ENCODE peak calls at places on chromosomes 5 and 9, in ten cellular contexts. D, N, V, H, R, T, X, Z, B and A are unnamed samples.

GRCh38 chr9:78132688-78133033 is 101.0 kb upstream of the GNAQ start:
- DNase-seq in B (peak; percentile 16), R (no peak), N (no peak), Z (no peak), X (no peak), T (no peak), D (peak; percentile 43), V (no peak), H (no peak), A (no peak)

GRCh38 chr5:174453690-174454089 is 270.7 kb upstream of the MSX2 start:
- DNase-seq in D (no peak), B (no peak), X (no peak), R (no peak), H (peak; percentile 25), Z (no peak), N (no peak), T (no peak), V (no peak), A (no peak)

GRCh38 chr9:18023332-18023731 is 444.5 kb downstream of the SH3GL2 start:
- DNase-seq in X (no peak), D (no peak), H (no peak), T (no peak), N (no peak), V (no peak), Z (no peak), B (no peak), R (no peak), A (no peak)

GRCh38 chr5:132387649-132388117 is 18.2 kb downstream of the SLC22A5 start:
- DNase-seq in X (peak; percentile 54), N (peak; percentile 75), T (peak; percentile 65), V (peak; percentile 96), D (no peak), H (peak; percentile 21), R (peak; percentile 63), Z (peak; percentile 81), B (no peak), A (peak; percentile 73)

GRCh38 chr5:143016777-143017374 is 246.7 kb downstream of the ARHGAP26 start:
- DNase-seq in Z (no peak), D (peak; percentile 72), X (no peak), V (no peak), R (no peak), N (no peak), B (no peak), H (peak; percentile 30), T (no peak), A (peak; percentile 50)

GRCh38 chr9:131393622-131394463 is at the start of gene PRRC2B:
- DNase-seq in T (peak; percentile 31), B (peak; percentile 84), N (peak; percentile 69), R (peak; percentile 89), X (peak; percentile 84), D (peak; percentile 87), V (peak; percentile 49), H (peak; percentile 99), Z (peak; percentile 87), A (peak; percentile 89)

GRCh38 chr5:173278172-173278571 is 43.2 kb upstream of the NKX2-5 start:
- DNase-seq in R (no peak), D (no peak), N (no peak), H (no peak), T (no peak), V (no peak), B (no peak), Z (no peak), X (no peak), A (no peak)

GRCh38 chr9:84153885-84154284 is 173.3 kb downstream of the RMI1 start:
- DNase-seq in Z (no peak), H (no peak), X (no peak), T (no peak), R (peak; percentile 41), B (no peak), N (no peak), V (no peak), D (no peak), A (no peak)

GRCh38 chr5:142009886-142010285 is 2.9 kb downstream of the GNPDA1 start:
- DNase-seq in N (no peak), Z (no peak), R (no peak), X (no peak), V (no peak), B (no peak), T (no peak), H (no peak), D (no peak), A (no peak)

GRCh38 chr5:79642210-79642609 is 30.0 kb downstream of the TENT2 start:
- DNase-seq in N (no peak), R (no peak), H (no peak), Z (no peak), B (no peak), V (no peak), D (no peak), T (no peak), X (no peak), A (no peak)

GRCh38 chr5:159628703-159629102 is 287.6 kb upstream of the ADRA1B start:
- DNase-seq in N (no peak), T (no peak), R (no peak), B (no peak), V (no peak), D (no peak), H (no peak), X (no peak), Z (no peak), A (no peak)

GRCh38 chr5:81134566-81134965 is 98.6 kb upstream of the CKMT2 start:
- DNase-seq in T (no peak), X (no peak), B (no peak), Z (no peak), H (no peak), R (no peak), V (no peak), D (no peak), N (no peak), A (no peak)

GRCh38 chr9:71303351-71303750 is 181.9 kb upstream of the TRPM3 start:
- DNase-seq in T (no peak), B (no peak), Z (no peak), V (no peak), H (no peak), X (no peak), N (no peak), R (no peak), D (no peak), A (no peak)

GRCh38 chr9:96603305-96604004 is 16.2 kb downstream of the CDC14B start:
- DNase-seq in R (no peak), H (no peak), X (no peak), B (no peak), N (no peak), D (no peak), Z (no peak), T (no peak), V (no peak), A (no peak)

GRCh38 chr9:97985058-97985861 is 2.1 kb downstream of the ANP32B start:
- DNase-seq in N (peak; percentile 14), Z (peak; percentile 40), R (peak; percentile 32), H (no peak), T (no peak), B (peak; percentile 63), D (peak; percentile 72), V (peak; percentile 40), X (no peak), A (peak; percentile 44)

GRCh38 chr5:92644271-92644886 is 936.6 kb downstream of the NR2F1-AS1 start:
- DNase-seq in B (no peak), H (no peak), T (no peak), N (no peak), R (no peak), V (no peak), D (no peak), X (no peak), Z (no peak), A (no peak)

GRCh38 chr5:122095158-122095557 is 17.1 kb upstream of the LOX start:
- DNase-seq in T (no peak), H (no peak), R (no peak), V (no peak), X (no peak), D (no peak), B (no peak), N (no peak), Z (no peak), A (no peak)

GRCh38 chr5:9564752-9565151 is 18.9 kb upstream of the SEMA5A start:
- DNase-seq in H (no peak), R (no peak), T (no peak), B (no peak), N (no peak), Z (no peak), V (no peak), D (no peak), X (no peak), A (no peak)

GRCh38 chr5:4363045-4363444 is 767.4 kb downstream of the IRX1 start:
- DNase-seq in X (no peak), Z (no peak), T (no peak), N (no peak), H (no peak), V (no peak), B (no peak), R (no peak), D (no peak), A (no peak)

GRCh38 chr5:127203818-127204217 is 86.8 kb upstream of the MEGF10 start:
- DNase-seq in X (no peak), N (no peak), Z (no peak), T (no peak), V (peak; percentile 90), H (no peak), B (no peak), R (no peak), D (no peak), A (no peak)

GRCh38 chr5:149543361-149544198 is 7.7 kb downstream of the CSNK1A1 start:
- DNase-seq in N (no peak), T (no peak), H (no peak), Z (no peak), V (no peak), B (no peak), R (no peak), D (no peak), X (no peak), A (no peak)

GRCh38 chr5:177496111-177497010 is 1.0 kb downstream of the PDLIM7 start:
- DNase-seq in R (peak; percentile 51), N (peak; percentile 56), V (peak; percentile 78), Z (peak; percentile 86), T (peak; percentile 86), B (no peak), D (peak; percentile 54), X (no peak), H (peak; percentile 83), A (peak; percentile 65)
- TF ChIP-seq CTCF in R (no peak), N (no peak), V (peak; percentile 64), Z (peak; percentile 13), T (peak; percentile 48), B (no peak), D (peak; percentile 39), X (no peak), H (peak; percentile 45), A (no peak)

GRCh38 chr9:68896495-68896894 is 117.4 kb downstream of the PRKACG start:
- DNase-seq in N (no peak), X (no peak), R (no peak), V (no peak), D (no peak), H (no peak), Z (no peak), B (no peak), T (no peak), A (no peak)
- H3K4me1 ChIP-seq in N (peaks cover 8% of the 10 kb centered on the region), X (peaks cover 18% of the 10 kb centered on the region), R (peaks cover 15% of the 10 kb centered on the region), V (no peaks in the 10 kb centered on the region), D (peaks cover 39% of the 10 kb centered on the region), H (no peaks in the 10 kb centered on the region), Z (peaks cover 6% of the 10 kb centered on the region), B (peaks cover 33% of the 10 kb centered on the region), T (peaks cover 31% of the 10 kb centered on the region), A (no peaks in the 10 kb centered on the region)

GRCh38 chr9:20042312-20042711 is 253.5 kb upstream of the SLC24A2 start:
- DNase-seq in V (no peak), H (no peak), X (no peak), B (no peak), T (no peak), R (no peak), N (no peak), D (no peak), Z (no peak), A (no peak)
- TF ChIP-seq CTCF in V (no peak), H (no peak), X (no peak), B (no peak), T (no peak), R (no peak), N (no peak), D (no peak), Z (no peak), A (no peak)

GRCh38 chr5:14165375-14166091 is 22.4 kb downstream of the TRIO start:
- DNase-seq in Z (no peak), R (no peak), T (no peak), H (no peak), N (no peak), V (peak; percentile 80), X (no peak), D (no peak), B (no peak), A (no peak)
- H3K4me1 ChIP-seq in Z (peaks cover 14% of the 10 kb centered on the region), R (peaks cover 24% of the 10 kb centered on the region), T (peaks cover 54% of the 10 kb centered on the region), H (peaks cover 10% of the 10 kb centered on the region), N (peaks cover 54% of the 10 kb centered on the region), V (peaks cover 50% of the 10 kb centered on the region), X (peaks cover 30% of the 10 kb centered on the region), D (peaks cover 30% of the 10 kb centered on the region), B (no peaks in the 10 kb centered on the region), A (peaks cover 8% of the 10 kb centered on the region)